ENCODE peak calls at places on chromosome 21, in six cellular contexts. C is H1, D is neuronal stem cell, G is IMR-90, A is H9, O is mesenchymal stem cell. E is an unnamed sample.

GRCh38 chr21:44351535-44352252 is 1.7 kb upstream of the TRPM2 start:
- DNase-seq in G (no peak), O (no peak), C (no peak), A (no peak), D (no peak), E (no peak)

GRCh38 chr21:46116846-46117585 is 19.1 kb downstream of the COL6A2 start:
- DNase-seq in G (no peak), O (peak), A (peak), C (peak), D (no peak), E (no peak)

GRCh38 chr21:36005018-36005417 is 55.3 kb downstream of the SETD4 start:
- DNase-seq in C (no peak), D (no peak), A (no peak), O (no peak), G (peak), E (no peak)

GRCh38 chr21:21165063-21165645 is 166.9 kb downstream of the NCAM2 start:
- DNase-seq in C (no peak), O (peak), G (peak), D (no peak), A (no peak), E (no peak)

GRCh38 chr21:44500111-44500510 is 39.9 kb downstream of the KRTAP10-1 start:
- DNase-seq in G (no peak), O (no peak), D (no peak), C (no peak), A (no peak), E (no peak)

GRCh38 chr21:44337428-44337827 is 1.8 kb downstream of the CFAP410 start:
- DNase-seq in D (no peak), C (no peak), O (no peak), A (no peak), G (no peak), E (no peak)

GRCh38 chr21:41480086-41480690 is 27.8 kb downstream of the TMPRSS2 start:
- DNase-seq in D (no peak), A (no peak), O (no peak), C (no peak), G (no peak), E (no peak)

GRCh38 chr21:45852886-45853400 is 128.6 kb upstream of the COL6A1 start:
- DNase-seq in A (peak), C (no peak), O (no peak), D (no peak), G (no peak), E (no peak)

GRCh38 chr21:40829791-40830190 is 17.2 kb downstream of the DSCAM start:
- DNase-seq in C (no peak), A (no peak), O (no peak), G (no peak), D (no peak), E (peak)

GRCh38 chr21:45320991-45321656 is 33.4 kb upstream of the POFUT2 start:
- DNase-seq in D (no peak), C (no peak), A (no peak), O (no peak), G (no peak), E (no peak)

GRCh38 chr21:44405948-44406872 is 49.1 kb upstream of the LRRC3 start:
- DNase-seq in D (no peak), O (peak), C (no peak), G (no peak), A (peak), E (peak)

GRCh38 chr21:45512626-45513002 is 29.6 kb downstream of the SLC19A1 start:
- DNase-seq in A (no peak), O (no peak), G (no peak), C (no peak), D (no peak), E (no peak)

DNA sequence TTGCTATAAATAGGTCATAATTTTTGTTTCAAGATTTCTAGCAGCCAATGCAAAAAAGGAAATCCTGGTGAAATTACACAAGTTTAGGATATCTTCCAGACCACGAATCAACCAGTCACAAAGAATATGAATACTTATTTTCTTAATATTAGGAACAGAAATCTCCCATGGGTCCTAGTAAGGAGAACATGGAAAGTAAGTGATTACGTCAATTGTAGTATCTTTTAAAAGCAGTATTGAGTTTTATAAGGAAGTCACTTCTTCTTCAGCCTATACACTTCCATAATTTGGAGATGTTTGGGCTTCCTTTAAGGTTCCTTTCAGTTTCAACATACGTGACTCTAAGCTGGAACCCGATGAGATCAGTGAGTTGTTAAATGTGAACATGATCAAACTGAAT is 534.5 kb downstream of the USP25 start:
- DNase-seq in A (no peak), G (no peak), O (no peak), D (no peak), C (no peak), E (no peak)
- H2AFZ ChIP-seq in A (no peak), G (no peak), O (no peak), D (no peak), C (no peak), E (no peak)

GRCh38 chr21:38254970-38255369 is 1.8 kb upstream of the KCNJ15 start:
- DNase-seq in A (no peak), D (no peak), O (no peak), C (no peak), G (no peak), E (no peak)

GRCh38 chr21:38247738-38248509 is 8.9 kb upstream of the KCNJ15 start:
- DNase-seq in D (no peak), C (no peak), A (no peak), O (no peak), G (no peak), E (no peak)

GRCh38 chr21:38249879-38250278 is 6.9 kb upstream of the KCNJ15 start:
- DNase-seq in C (no peak), D (no peak), A (no peak), O (no peak), G (no peak), E (no peak)

GRCh38 chr21:38249256-38249655 is 7.5 kb upstream of the KCNJ15 start:
- DNase-seq in O (no peak), G (no peak), A (no peak), D (no peak), C (no peak), E (no peak)

DNA sequence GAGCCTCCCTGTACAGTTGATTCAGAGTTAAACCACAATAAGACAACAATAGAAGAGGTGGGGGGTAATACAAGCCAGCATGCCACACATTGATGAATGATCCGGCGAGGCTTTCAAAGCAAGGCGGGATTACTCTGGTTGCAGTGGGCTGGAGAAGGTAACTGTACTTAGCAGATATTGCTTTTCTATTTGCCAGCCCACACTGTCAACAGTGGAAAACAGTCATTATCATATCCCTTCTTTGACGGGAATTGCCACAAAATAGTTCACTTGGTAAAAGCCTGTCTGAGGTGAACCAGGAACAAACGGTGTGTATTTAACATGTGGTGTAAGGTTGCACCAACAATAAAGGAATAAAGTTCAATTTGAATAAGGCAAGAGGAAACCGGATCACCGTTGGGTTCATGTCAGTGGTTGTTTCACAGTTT is 5.8 kb upstream of the KCNJ15 start:
- DNase-seq in D (no peak), G (no peak), A (no peak), C (no peak), O (no peak), E (no peak)
- H4K91ac ChIP-seq in D (no peak), G (no peak), A (no peak), C (no peak), O (no peak), E (no peak)

DNA sequence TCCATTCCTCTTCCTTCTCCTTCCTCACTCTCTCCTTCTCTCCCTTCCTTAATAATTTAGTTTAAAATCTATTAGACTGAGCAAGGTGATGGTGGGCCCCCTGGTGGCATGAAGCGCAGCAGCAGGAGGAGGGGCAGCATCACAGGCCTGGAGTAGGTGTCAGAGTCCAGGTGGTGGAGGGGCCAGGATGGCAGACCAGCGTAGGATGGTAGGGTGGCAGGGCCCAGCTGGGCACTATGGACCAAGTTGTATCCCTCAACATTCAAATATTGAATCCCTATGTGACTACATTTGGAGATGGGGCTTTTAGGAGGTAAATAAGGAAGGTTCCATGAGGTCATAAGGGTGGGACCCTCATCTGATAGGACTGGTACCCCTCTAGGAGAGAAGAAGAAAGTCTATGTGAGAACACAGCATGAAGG is 61.0 kb downstream of the WDR4 start:
- DNase-seq in G (peak), D (no peak), O (peak), A (peak), C (peak), E (peak)
- H3K18ac ChIP-seq in G (no peak), D (no peak), O (no peak), A (no peak), C (no peak), E (no peak)

GRCh38 chr21:34814529-34814951 is 145.7 kb downstream of the CLIC6 start:
- DNase-seq in C (no peak), G (no peak), D (no peak), A (no peak), O (no peak), E (peak)
- H2AFZ ChIP-seq in C (no peak), G (no peak), D (no peak), A (no peak), O (no peak), E (no peak)

GRCh38 chr21:28272272-28272992 is 720.2 kb downstream of the LTN1 start:
- DNase-seq in C (no peak), D (no peak), O (peak), A (no peak), G (peak), E (no peak)

GRCh38 chr21:28267449-28267848 is 725.2 kb downstream of the LTN1 start:
- DNase-seq in C (no peak), A (no peak), G (no peak), O (no peak), D (no peak), E (no peak)

GRCh38 chr21:28269173-28269572 is 723.5 kb downstream of the LTN1 start:
- DNase-seq in G (no peak), D (no peak), A (no peak), C (no peak), O (peak), E (no peak)

GRCh38 chr21:28266061-28266460 is 726.6 kb downstream of the LTN1 start:
- DNase-seq in D (no peak), O (no peak), C (no peak), G (peak), A (no peak), E (no peak)

GRCh38 chr21:28268685-28269084 is 724.0 kb downstream of the LTN1 start:
- DNase-seq in O (no peak), A (no peak), D (no peak), C (no peak), G (no peak), E (no peak)
- H4K91ac ChIP-seq in O (no peak), A (no peak), D (no peak), C (no peak), G (no peak), E (no peak)

GRCh38 chr21:38815060-38815405 is 9.3 kb downstream of the ETS2 start:
- DNase-seq in O (peak), A (no peak), D (no peak), C (no peak), G (peak), E (peak)
- H3K18ac ChIP-seq in O (no peak), A (no peak), D (no peak), C (no peak), G (no peak), E (no peak)

DNA sequence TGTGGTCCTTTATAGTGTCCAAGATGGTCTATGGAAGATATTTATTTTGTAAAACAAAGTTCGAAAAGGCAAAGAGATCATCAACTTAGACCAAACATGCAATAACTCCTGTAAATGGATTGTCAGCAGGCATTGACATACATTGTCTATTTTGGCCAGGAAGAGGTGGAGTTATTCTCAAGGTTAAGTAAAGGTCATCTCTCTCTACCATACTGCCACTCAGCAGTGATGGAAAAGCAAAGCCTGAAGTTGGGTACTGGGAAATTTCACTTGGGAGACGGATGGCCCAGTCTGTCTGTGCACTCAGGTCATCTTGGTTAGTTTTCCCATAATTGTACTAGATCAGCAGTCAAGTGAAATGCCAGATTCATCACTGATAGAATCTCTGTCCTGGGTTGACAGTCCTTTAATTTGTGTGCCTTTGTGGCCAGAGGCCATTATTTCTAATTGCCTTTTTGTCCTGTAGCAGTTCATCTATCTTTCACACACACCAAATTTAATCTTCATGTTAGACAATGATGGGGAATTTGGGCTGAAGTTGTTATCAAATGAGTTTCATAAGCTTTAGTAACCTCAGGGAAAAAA is 17.5 kb downstream of the PIGP start:
- DNase-seq in D (no peak), C (no peak), A (no peak), O (no peak), G (no peak), E (no peak)
- H2AFZ ChIP-seq in D (no peak), C (no peak), A (no peak), O (no peak), G (no peak), E (no peak)

GRCh38 chr21:31607791-31608190 is 51.7 kb upstream of the SOD1 start:
- DNase-seq in O (no peak), C (no peak), D (no peak), G (no peak), A (no peak), E (no peak)

GRCh38 chr21:31611445-31611844 is 48.0 kb upstream of the SOD1 start:
- DNase-seq in A (no peak), G (no peak), D (no peak), C (no peak), O (no peak), E (no peak)

GRCh38 chr21:31604591-31605190 is 54.8 kb upstream of the SOD1 start:
- DNase-seq in O (peak), D (peak), A (peak), C (peak), G (peak), E (peak)

GRCh38 chr21:31609081-31609480 is 50.4 kb upstream of the SOD1 start:
- DNase-seq in A (no peak), O (no peak), D (no peak), C (no peak), G (no peak), E (no peak)

DNA sequence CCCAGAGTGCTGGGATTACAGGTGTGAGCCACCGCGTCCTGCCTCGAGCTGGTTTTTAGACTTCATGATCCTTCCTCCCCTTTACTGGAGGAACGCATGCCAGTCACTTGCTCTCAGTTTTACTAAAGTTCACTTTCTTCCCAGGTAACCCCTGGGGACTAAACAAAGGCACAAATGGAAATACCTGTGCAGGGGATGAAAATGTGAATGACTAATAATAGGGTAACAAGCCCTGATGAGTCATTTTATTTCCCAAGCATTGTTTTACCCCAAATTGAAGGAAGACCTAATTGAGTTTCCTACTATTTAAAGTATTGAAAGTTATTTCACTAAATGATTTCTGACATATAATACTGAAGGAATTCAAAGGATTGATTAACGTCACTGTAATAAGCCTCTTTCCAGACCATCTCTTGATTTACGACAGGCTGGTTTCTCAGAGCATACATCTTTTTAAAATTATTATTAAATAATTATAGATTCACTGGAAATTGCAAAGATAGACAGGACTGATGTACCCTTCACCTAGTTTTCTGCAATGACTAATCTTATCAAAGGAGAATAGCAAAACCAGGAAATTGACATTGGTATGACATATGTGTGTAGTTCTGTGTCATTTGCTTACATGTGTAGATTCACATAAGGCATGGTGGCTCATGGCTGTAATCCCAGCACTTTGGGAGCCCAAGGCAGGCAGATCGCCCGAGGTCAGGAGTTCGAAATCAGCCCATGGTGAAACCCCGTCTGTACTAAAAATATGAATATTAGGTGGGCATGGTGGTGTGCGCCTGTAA is 53.2 kb upstream of the SOD1 start:
- DNase-seq in O (no peak), G (no peak), C (no peak), A (no peak), D (no peak), E (no peak)
- H4K91ac ChIP-seq in O (no peak), G (no peak), C (no peak), A (no peak), D (no peak), E (no peak)

GRCh38 chr21:26207021-26207420 is 36.5 kb upstream of the APP start:
- DNase-seq in O (no peak), G (no peak), D (no peak), C (no peak), A (no peak), E (no peak)

GRCh38 chr21:26210614-26211013 is 40.0 kb upstream of the APP start:
- DNase-seq in C (peak), A (no peak), O (no peak), D (no peak), G (no peak), E (no peak)

DNA sequence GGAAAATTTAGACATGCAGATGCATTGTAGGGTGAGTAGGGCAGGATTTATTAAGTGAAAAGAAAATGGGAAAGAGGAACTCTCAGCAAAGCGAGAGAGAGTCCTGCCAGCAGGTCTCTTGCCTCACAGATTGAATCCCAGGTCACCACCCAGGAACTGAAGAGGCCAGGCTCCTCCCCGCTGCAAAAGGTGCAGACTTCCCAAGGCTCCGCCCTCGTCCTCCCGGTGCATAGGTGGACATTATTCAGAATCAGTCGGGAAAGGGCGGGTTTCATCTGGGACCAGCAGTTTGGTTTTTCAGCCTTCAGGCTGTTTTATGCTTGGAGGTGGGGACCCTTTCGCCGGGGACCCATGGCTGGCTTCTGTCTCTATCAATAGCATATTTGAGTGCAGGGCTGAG is 41.6 kb upstream of the APP start:
- DNase-seq in G (no peak), D (no peak), A (peak), O (no peak), C (peak), E (peak)
- H3K18ac ChIP-seq in G (no peak), D (peak), A (no peak), O (no peak), C (no peak), E (no peak)

GRCh38 chr21:33685613-33686197 is 43.4 kb downstream of the ITSN1 start:
- DNase-seq in C (no peak), G (peak), D (no peak), A (no peak), O (peak), E (peak)
- H2AFZ ChIP-seq in C (no peak), G (no peak), D (no peak), A (no peak), O (no peak), E (no peak)

E was measured in trophoblast cell.